ENCODE peak calls at places on chromosomes 5 and 9, in ten cellular contexts. I, N, B, M, K, R, Y, H, F and Q are unnamed samples.

GRCh38 chr9:120386390-120387131 is 193.4 kb downstream of the CDK5RAP2 start:
- DNase-seq in I (no peak), N (no peak), B (no peak), M (no peak), K (peak), R (no peak), Y (peak), H (no peak), F (no peak), Q (no peak)

GRCh38 chr9:4640027-4640426 is 22.1 kb upstream of the PLPP6 start:
- DNase-seq in I (peak), N (no peak), B (peak), M (no peak), K (peak), R (peak), Y (peak), H (no peak), F (no peak), Q (no peak)

GRCh38 chr5:180755601-180756000 is 15.7 kb upstream of the OR2Y1 start:
- DNase-seq in I (no peak), N (no peak), B (no peak), M (no peak), K (no peak), R (no peak), Y (no peak), H (no peak), F (no peak), Q (no peak)

GRCh38 chr5:92850886-92851285 is 730.1 kb downstream of the NR2F1-AS1 start:
- DNase-seq in I (no peak), N (no peak), B (no peak), M (no peak), K (no peak), R (no peak), Y (no peak), H (no peak), F (peak), Q (no peak)

GRCh38 chr9:104075801-104076753 is 18.0 kb upstream of the SMC2 start:
- DNase-seq in I (peak), N (no peak), B (no peak), M (no peak), K (no peak), R (peak), Y (no peak), H (no peak), F (peak), Q (no peak)

GRCh38 chr9:68961587-68961986 is 52.3 kb downstream of the PRKACG start:
- DNase-seq in I (no peak), N (no peak), B (no peak), M (no peak), K (no peak), R (no peak), Y (no peak), H (no peak), F (no peak), Q (peak)

GRCh38 chr5:73135429-73136276 is 15.3 kb downstream of the TMEM171 start:
- DNase-seq in I (peak), N (no peak), B (peak), M (no peak), K (no peak), R (peak), Y (no peak), H (peak), F (peak), Q (peak)

GRCh38 chr5:7916171-7916804 is 47.3 kb downstream of the MTRR start:
- DNase-seq in I (peak), N (no peak), B (no peak), M (no peak), K (no peak), R (no peak), Y (no peak), H (no peak), F (no peak), Q (no peak)

GRCh38 chr9:77712533-77713130 is 64.5 kb upstream of the GNA14 start:
- DNase-seq in I (peak), N (no peak), B (no peak), M (no peak), K (no peak), R (peak), Y (no peak), H (no peak), F (peak), Q (no peak)

GRCh38 chr9:130535818-130536521 is 43.4 kb upstream of the FUBP3 start:
- DNase-seq in I (peak), N (peak), B (peak), M (no peak), K (peak), R (peak), Y (no peak), H (no peak), F (peak), Q (no peak)

GRCh38 chr9:34343090-34343489 is 13.7 kb downstream of the NUDT2 start:
- DNase-seq in I (no peak), N (peak), B (no peak), M (peak), K (peak), R (no peak), Y (peak), H (peak), F (no peak), Q (no peak)

GRCh38 chr9:108874058-108874788 is 12.2 kb downstream of the ACTL7A start:
- DNase-seq in I (no peak), N (no peak), B (no peak), M (no peak), K (no peak), R (no peak), Y (no peak), H (no peak), F (no peak), Q (no peak)

GRCh38 chr5:149791881-149792280 is 61.8 kb downstream of the PPARGC1B start:
- DNase-seq in I (no peak), N (no peak), B (no peak), M (no peak), K (no peak), R (no peak), Y (no peak), H (no peak), F (no peak), Q (no peak)

GRCh38 chr9:34190996-34191892 is 12.4 kb downstream of the UBAP1 start:
- DNase-seq in I (peak), N (no peak), B (no peak), M (no peak), K (no peak), R (no peak), Y (no peak), H (no peak), F (peak), Q (no peak)

GRCh38 chr9:136197930-136198604 is 6.9 kb downstream of the LHX3 start:
- DNase-seq in I (no peak), N (no peak), B (no peak), M (no peak), K (no peak), R (no peak), Y (no peak), H (no peak), F (no peak), Q (no peak)

GRCh38 chr9:138022121-138022741 is 144.6 kb downstream of the CACNA1B start:
- DNase-seq in I (peak), N (no peak), B (peak), M (peak), K (peak), R (no peak), Y (peak), H (peak), F (no peak), Q (no peak)

GRCh38 chr9:82104252-82104651 is 115.7 kb downstream of the SPATA31D1 start:
- DNase-seq in I (no peak), N (no peak), B (no peak), M (no peak), K (no peak), R (no peak), Y (no peak), H (no peak), F (no peak), Q (no peak)

GRCh38 chr5:86461169-86461956 is 156.4 kb upstream of the COX7C start:
- DNase-seq in I (peak), N (no peak), B (no peak), M (no peak), K (no peak), R (no peak), Y (no peak), H (no peak), F (no peak), Q (no peak)

GRCh38 chr5:107805166-107805565 is 134.4 kb upstream of the EFNA5 start:
- DNase-seq in I (no peak), N (no peak), B (no peak), M (no peak), K (no peak), R (no peak), Y (no peak), H (no peak), F (no peak), Q (no peak)

GRCh38 chr9:26670052-26670640 is 222.5 kb downstream of the CAAP1 start:
- DNase-seq in I (no peak), N (no peak), B (no peak), M (no peak), K (no peak), R (no peak), Y (no peak), H (no peak), F (no peak), Q (no peak)

GRCh38 chr5:41967401-41967800 is 42.3 kb downstream of the FBXO4 start:
- DNase-seq in I (no peak), N (no peak), B (no peak), M (no peak), K (no peak), R (no peak), Y (no peak), H (no peak), F (no peak), Q (no peak)

GRCh38 chr9:116566677-116567488 is 120.2 kb upstream of the TRIM32 start:
- DNase-seq in I (peak), N (no peak), B (peak), M (no peak), K (no peak), R (no peak), Y (peak), H (no peak), F (peak), Q (no peak)

GRCh38 chr5:138077064-138077696 is 6.7 kb upstream of the WNT8A start:
- DNase-seq in I (peak), N (peak), B (peak), M (no peak), K (peak), R (peak), Y (peak), H (peak), F (peak), Q (peak)

GRCh38 chr9:6565312-6565711 is 80.2 kb downstream of the GLDC start:
- DNase-seq in I (no peak), N (no peak), B (no peak), M (no peak), K (no peak), R (no peak), Y (no peak), H (no peak), F (no peak), Q (peak)

GRCh38 chr5:76083555-76084495 is 642 bp downstream of the SV2C start:
- DNase-seq in I (no peak), N (no peak), B (peak), M (peak), K (no peak), R (no peak), Y (no peak), H (no peak), F (no peak), Q (no peak)

GRCh38 chr5:66959668-66960067 is 236.9 kb downstream of the CD180 start:
- DNase-seq in I (peak), N (no peak), B (no peak), M (no peak), K (no peak), R (peak), Y (no peak), H (no peak), F (peak), Q (no peak)

GRCh38 chr9:99870126-99870525 is 36.3 kb upstream of the STX17 start:
- DNase-seq in I (no peak), N (no peak), B (no peak), M (no peak), K (no peak), R (peak), Y (no peak), H (no peak), F (peak), Q (no peak)

GRCh38 chr9:95821999-95822398 is 53.5 kb upstream of the ERCC6L2 start:
- DNase-seq in I (no peak), N (no peak), B (no peak), M (no peak), K (no peak), R (no peak), Y (no peak), H (no peak), F (no peak), Q (no peak)

GRCh38 chr9:134621558-134622110 is 20.0 kb upstream of the COL5A1 start:
- DNase-seq in I (no peak), N (peak), B (no peak), M (peak), K (no peak), R (no peak), Y (no peak), H (peak), F (no peak), Q (no peak)

GRCh38 chr9:14769235-14769580 is 46.7 kb upstream of the CER1 start:
- DNase-seq in I (peak), N (no peak), B (peak), M (no peak), K (peak), R (peak), Y (no peak), H (no peak), F (peak), Q (peak)

DNA sequence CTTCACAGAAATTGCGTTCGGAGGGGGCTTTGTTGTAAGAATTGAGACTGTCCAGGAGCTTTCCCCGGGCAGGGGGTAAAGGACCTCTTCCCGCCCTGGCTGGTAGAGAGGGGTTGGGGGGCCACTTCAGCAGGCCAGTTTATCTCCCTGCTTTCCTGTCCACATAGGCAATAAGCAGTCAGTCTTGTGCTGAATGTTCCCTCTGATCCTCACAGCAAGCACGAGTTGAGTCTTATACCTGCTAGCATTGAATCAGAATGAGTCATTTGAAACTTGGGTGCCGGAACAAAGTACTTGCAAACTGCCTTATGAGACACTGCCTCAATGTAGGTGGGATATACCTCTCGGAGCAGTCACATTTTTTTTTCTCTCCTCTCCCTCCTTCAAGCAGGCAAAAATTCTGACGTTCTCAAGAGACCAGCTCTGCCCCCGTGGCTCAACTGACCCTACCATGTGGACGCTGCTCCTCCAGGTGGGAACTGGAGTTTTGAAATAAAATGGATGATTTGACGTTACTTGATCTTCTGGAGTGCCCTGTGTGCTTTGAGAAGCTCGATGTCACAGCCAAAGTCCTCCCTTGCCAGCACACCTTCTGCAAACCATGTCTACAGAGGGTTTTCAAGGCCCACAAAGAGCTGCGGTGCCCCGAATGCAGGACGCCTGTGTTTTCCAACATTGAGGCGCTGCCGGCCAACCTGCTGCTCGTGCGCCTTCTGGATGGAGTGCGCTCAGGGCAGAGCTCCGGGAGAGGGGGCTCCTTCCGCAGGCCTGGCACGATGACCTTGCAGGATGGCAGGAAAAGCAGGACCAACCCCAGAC is 1.3 kb downstream of the SH3RF2 start:
- DNase-seq in I (peak), N (no peak), B (peak), M (no peak), K (no peak), R (no peak), Y (peak), H (no peak), F (peak), Q (no peak)
- H3K27ac ChIP-seq in I (peak), N (no peak), B (peak), M (peak), K (no peak), R (no peak), Y (peak), H (peak), F (no peak), Q (no peak)

DNA sequence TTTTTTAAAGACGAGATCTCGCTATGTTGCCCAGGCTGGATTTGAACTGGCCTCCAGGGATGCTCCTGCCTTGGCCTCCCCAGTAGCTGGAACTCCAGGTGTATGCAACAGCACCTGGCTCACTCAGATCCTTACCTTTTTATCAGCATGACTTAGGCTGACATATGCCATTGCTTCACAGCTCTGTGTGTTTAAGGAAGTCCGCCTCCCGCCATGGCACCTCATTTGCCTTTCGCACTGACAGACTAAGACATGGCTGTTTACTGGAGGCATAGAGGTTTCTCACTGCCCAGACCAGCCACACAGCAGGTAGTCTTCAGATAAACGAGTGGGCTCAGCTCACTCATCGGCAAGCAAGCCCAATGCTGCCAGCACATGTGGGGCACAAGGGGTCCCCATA is 62.6 kb downstream of the DCP2 start:
- DNase-seq in I (peak), N (no peak), B (no peak), M (no peak), K (no peak), R (no peak), Y (no peak), H (no peak), F (no peak), Q (no peak)
- H3K27ac ChIP-seq in I (peak), N (no peak), B (no peak), M (no peak), K (no peak), R (no peak), Y (no peak), H (no peak), F (no peak), Q (no peak)

GRCh38 chr9:88998506-88998905 is 7.2 kb downstream of the S1PR3 start:
- DNase-seq in I (peak), N (no peak), B (peak), M (no peak), K (peak), R (no peak), Y (no peak), H (no peak), F (no peak), Q (no peak)

GRCh38 chr9:88997646-88998045 is 6.4 kb downstream of the S1PR3 start:
- DNase-seq in I (no peak), N (no peak), B (no peak), M (no peak), K (no peak), R (no peak), Y (no peak), H (peak), F (no peak), Q (no peak)

GRCh38 chr9:89000281-89000875 is 9.1 kb downstream of the S1PR3 start:
- DNase-seq in I (no peak), N (no peak), B (no peak), M (no peak), K (no peak), R (no peak), Y (no peak), H (peak), F (no peak), Q (no peak)

GRCh38 chr9:89000973-89001916 is 10.0 kb downstream of the S1PR3 start:
- DNase-seq in I (peak), N (peak), B (peak), M (peak), K (peak), R (peak), Y (peak), H (peak), F (peak), Q (peak)

DNA sequence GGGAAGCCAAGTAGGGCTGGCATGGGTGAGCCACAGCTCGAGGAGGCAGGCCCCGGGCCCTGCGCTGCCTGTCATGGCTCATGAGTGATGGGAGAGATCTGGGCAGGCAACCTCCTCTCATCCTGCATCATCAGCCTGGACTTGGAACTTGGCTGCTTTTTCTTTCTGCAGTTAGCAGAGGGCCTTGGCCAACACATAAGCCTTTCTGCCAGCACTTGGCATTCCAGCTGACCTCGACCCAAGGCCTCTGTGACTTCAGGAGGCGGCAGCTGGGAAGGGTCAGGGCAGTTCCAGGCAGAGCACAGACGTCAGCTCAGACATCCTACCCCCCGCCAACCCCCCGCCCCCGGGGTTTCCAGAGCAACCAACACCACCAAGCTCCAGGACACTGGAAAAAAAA is 7.6 kb downstream of the S1PR3 start:
- DNase-seq in I (no peak), N (peak), B (no peak), M (peak), K (peak), R (no peak), Y (peak), H (peak), F (no peak), Q (no peak)
- H3K27ac ChIP-seq in I (no peak), N (peak), B (no peak), M (peak), K (peak), R (peak), Y (peak), H (peak), F (no peak), Q (no peak)

DNA sequence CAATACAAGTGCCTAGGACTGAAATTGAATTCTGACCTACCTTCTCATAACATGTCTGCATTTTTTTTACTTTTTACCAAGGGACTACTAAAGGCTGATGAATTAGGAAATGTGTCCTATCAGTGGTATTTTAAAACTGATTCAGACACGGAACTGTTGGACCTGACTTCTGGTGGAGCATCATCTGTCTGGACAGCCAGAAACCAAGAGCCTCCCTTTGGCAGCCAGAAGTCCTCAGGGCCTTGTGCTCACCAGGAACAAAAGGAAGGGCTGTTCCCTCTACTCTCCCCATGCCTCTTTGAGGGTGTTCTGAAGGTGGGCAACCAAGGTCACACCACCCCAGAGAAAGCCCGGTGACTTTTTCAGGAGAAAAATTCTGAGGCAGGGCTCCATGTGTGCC is 143.5 kb downstream of the SCAMP1 start:
- DNase-seq in I (no peak), N (no peak), B (no peak), M (no peak), K (no peak), R (no peak), Y (no peak), H (no peak), F (no peak), Q (no peak)
- H3K27ac ChIP-seq in I (peak), N (peak), B (peak), M (peak), K (no peak), R (peak), Y (peak), H (peak), F (peak), Q (no peak)

DNA sequence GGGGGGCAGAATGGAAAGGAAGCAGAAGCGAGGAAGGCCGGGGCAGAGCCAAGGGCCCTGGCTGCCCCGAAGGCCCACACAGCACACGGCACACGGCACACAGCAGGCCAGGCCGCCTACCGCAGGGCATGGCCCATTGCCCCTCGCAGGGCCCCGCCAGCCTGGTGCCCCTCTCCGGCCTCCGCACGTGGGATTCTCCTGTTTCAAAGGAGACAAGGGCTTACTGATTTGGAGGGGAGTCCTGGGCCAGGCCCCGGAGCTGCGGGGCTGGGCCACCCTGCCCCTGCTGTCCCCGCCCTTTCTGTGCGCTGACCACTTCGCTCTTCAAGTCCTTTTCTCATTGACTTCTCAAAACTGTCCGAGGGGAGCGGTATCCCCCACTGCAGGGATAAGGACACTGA is 7.7 kb upstream of the PHYKPL start:
- DNase-seq in I (no peak), N (no peak), B (no peak), M (no peak), K (no peak), R (no peak), Y (no peak), H (no peak), F (no peak), Q (no peak)
- H3K27ac ChIP-seq in I (no peak), N (no peak), B (no peak), M (no peak), K (no peak), R (no peak), Y (peak), H (no peak), F (no peak), Q (peak)